ENCODE peak calls at places on chromosomes 5 and 9, in ten cellular contexts. One of them, this sample, is unnamed.
A peak's percentile ranks its signal among the peaks of the same experiment; 100 is the strongest.

GRCh38 chr5:55538621-55539020 is 3.9 kb upstream of the PLPP1 start:
- DNase-seq in stimulated activated CD8-positive, alpha-beta memory T cell treated with anti-CD3 and anti-CD28 coated beads, Interleukin-12 subunit alpha, Interleukin-12 subunit beta, amount 100 ng/mL, for 1 hour: no peak
- DNase-seq in fibroblast of the conjunctiva: no peak
- DNase-seq in left ventricle myocardium superior: no peak
- DNase-seq in HFF-Myc: no peak
- DNase-seq in iris pigment epithelial cell: peak; percentile 23
- DNase-seq in memory B cell: no peak
- DNase-seq in putamen: no peak
- DNase-seq in stimulated activated CD4-positive, alpha-beta T cell treated with anti-CD3 and anti-CD28 coated beads, Interleukin-4, amount 100 ng/mL, for 48 hours: no peak
- DNase-seq in stomach: no peak
- DNase-seq in this sample: no peak

GRCh38 chr5:133528841-133529240 is 83.5 kb downstream of the FSTL4 start:
- DNase-seq in stimulated activated CD8-positive, alpha-beta memory T cell treated with anti-CD3 and anti-CD28 coated beads, Interleukin-12 subunit alpha, Interleukin-12 subunit beta, amount 100 ng/mL, for 1 hour: no peak
- DNase-seq in fibroblast of the conjunctiva: no peak
- DNase-seq in left ventricle myocardium superior: no peak
- DNase-seq in HFF-Myc: no peak
- DNase-seq in iris pigment epithelial cell: no peak
- DNase-seq in memory B cell: no peak
- DNase-seq in putamen: no peak
- DNase-seq in stimulated activated CD4-positive, alpha-beta T cell treated with anti-CD3 and anti-CD28 coated beads, Interleukin-4, amount 100 ng/mL, for 48 hours: no peak
- DNase-seq in stomach: no peak
- DNase-seq in this sample: no peak

GRCh38 chr9:120693609-120694008 is 20.7 kb downstream of the MEGF9 start:
- DNase-seq in stimulated activated CD8-positive, alpha-beta memory T cell treated with anti-CD3 and anti-CD28 coated beads, Interleukin-12 subunit alpha, Interleukin-12 subunit beta, amount 100 ng/mL, for 1 hour: no peak
- DNase-seq in fibroblast of the conjunctiva: no peak
- DNase-seq in left ventricle myocardium superior: no peak
- DNase-seq in HFF-Myc: no peak
- DNase-seq in iris pigment epithelial cell: no peak
- DNase-seq in memory B cell: no peak
- DNase-seq in putamen: no peak
- DNase-seq in stimulated activated CD4-positive, alpha-beta T cell treated with anti-CD3 and anti-CD28 coated beads, Interleukin-4, amount 100 ng/mL, for 48 hours: no peak
- DNase-seq in stomach: no peak
- DNase-seq in this sample: no peak

GRCh38 chr5:174108765-174109164 is 63.3 kb downstream of the NSG2 start:
- DNase-seq in stimulated activated CD8-positive, alpha-beta memory T cell treated with anti-CD3 and anti-CD28 coated beads, Interleukin-12 subunit alpha, Interleukin-12 subunit beta, amount 100 ng/mL, for 1 hour: no peak
- DNase-seq in fibroblast of the conjunctiva: no peak
- DNase-seq in left ventricle myocardium superior: no peak
- DNase-seq in HFF-Myc: no peak
- DNase-seq in iris pigment epithelial cell: no peak
- DNase-seq in memory B cell: no peak
- DNase-seq in putamen: peak; percentile 61
- DNase-seq in stimulated activated CD4-positive, alpha-beta T cell treated with anti-CD3 and anti-CD28 coated beads, Interleukin-4, amount 100 ng/mL, for 48 hours: no peak
- DNase-seq in stomach: no peak
- DNase-seq in this sample: no peak

GRCh38 chr5:73793911-73794310 is 167.9 kb downstream of the ARHGEF28 start:
- DNase-seq in stimulated activated CD8-positive, alpha-beta memory T cell treated with anti-CD3 and anti-CD28 coated beads, Interleukin-12 subunit alpha, Interleukin-12 subunit beta, amount 100 ng/mL, for 1 hour: no peak
- DNase-seq in fibroblast of the conjunctiva: no peak
- DNase-seq in left ventricle myocardium superior: no peak
- DNase-seq in HFF-Myc: no peak
- DNase-seq in iris pigment epithelial cell: peak; percentile 71
- DNase-seq in memory B cell: no peak
- DNase-seq in putamen: no peak
- DNase-seq in stimulated activated CD4-positive, alpha-beta T cell treated with anti-CD3 and anti-CD28 coated beads, Interleukin-4, amount 100 ng/mL, for 48 hours: no peak
- DNase-seq in stomach: no peak
- DNase-seq in this sample: no peak

GRCh38 chr5:63603001-63603400 is 359.2 kb downstream of the HTR1A start:
- DNase-seq in stimulated activated CD8-positive, alpha-beta memory T cell treated with anti-CD3 and anti-CD28 coated beads, Interleukin-12 subunit alpha, Interleukin-12 subunit beta, amount 100 ng/mL, for 1 hour: no peak
- DNase-seq in fibroblast of the conjunctiva: no peak
- DNase-seq in left ventricle myocardium superior: no peak
- DNase-seq in HFF-Myc: no peak
- DNase-seq in iris pigment epithelial cell: no peak
- DNase-seq in memory B cell: no peak
- DNase-seq in putamen: peak; percentile 27
- DNase-seq in stimulated activated CD4-positive, alpha-beta T cell treated with anti-CD3 and anti-CD28 coated beads, Interleukin-4, amount 100 ng/mL, for 48 hours: no peak
- DNase-seq in stomach: no peak
- DNase-seq in this sample: no peak

GRCh38 chr5:66072031-66072430 is 72.1 kb upstream of the SREK1 start:
- DNase-seq in stimulated activated CD8-positive, alpha-beta memory T cell treated with anti-CD3 and anti-CD28 coated beads, Interleukin-12 subunit alpha, Interleukin-12 subunit beta, amount 100 ng/mL, for 1 hour: no peak
- DNase-seq in fibroblast of the conjunctiva: no peak
- DNase-seq in left ventricle myocardium superior: no peak
- DNase-seq in HFF-Myc: no peak
- DNase-seq in iris pigment epithelial cell: no peak
- DNase-seq in memory B cell: no peak
- DNase-seq in putamen: no peak
- DNase-seq in stimulated activated CD4-positive, alpha-beta T cell treated with anti-CD3 and anti-CD28 coated beads, Interleukin-4, amount 100 ng/mL, for 48 hours: no peak
- DNase-seq in stomach: no peak
- DNase-seq in this sample: no peak

GRCh38 chr5:149060325-149060724 is 2.5 kb downstream of the SH3TC2 start:
- DNase-seq in stimulated activated CD8-positive, alpha-beta memory T cell treated with anti-CD3 and anti-CD28 coated beads, Interleukin-12 subunit alpha, Interleukin-12 subunit beta, amount 100 ng/mL, for 1 hour: no peak
- DNase-seq in fibroblast of the conjunctiva: no peak
- DNase-seq in left ventricle myocardium superior: peak; percentile 66
- DNase-seq in HFF-Myc: no peak
- DNase-seq in iris pigment epithelial cell: peak; percentile 66
- DNase-seq in memory B cell: no peak
- DNase-seq in putamen: no peak
- DNase-seq in stimulated activated CD4-positive, alpha-beta T cell treated with anti-CD3 and anti-CD28 coated beads, Interleukin-4, amount 100 ng/mL, for 48 hours: no peak
- DNase-seq in stomach: peak; percentile 29
- DNase-seq in this sample: no peak

GRCh38 chr9:125659954-125660353 is 47.1 kb downstream of the MAPKAP1 start:
- DNase-seq in stimulated activated CD8-positive, alpha-beta memory T cell treated with anti-CD3 and anti-CD28 coated beads, Interleukin-12 subunit alpha, Interleukin-12 subunit beta, amount 100 ng/mL, for 1 hour: no peak
- DNase-seq in fibroblast of the conjunctiva: no peak
- DNase-seq in left ventricle myocardium superior: no peak
- DNase-seq in HFF-Myc: no peak
- DNase-seq in iris pigment epithelial cell: peak; percentile 86
- DNase-seq in memory B cell: no peak
- DNase-seq in putamen: no peak
- DNase-seq in stimulated activated CD4-positive, alpha-beta T cell treated with anti-CD3 and anti-CD28 coated beads, Interleukin-4, amount 100 ng/mL, for 48 hours: no peak
- DNase-seq in stomach: no peak
- DNase-seq in this sample: no peak

GRCh38 chr9:79279356-79279755 is 292.4 kb upstream of the TLE4 start:
- DNase-seq in stimulated activated CD8-positive, alpha-beta memory T cell treated with anti-CD3 and anti-CD28 coated beads, Interleukin-12 subunit alpha, Interleukin-12 subunit beta, amount 100 ng/mL, for 1 hour: no peak
- DNase-seq in fibroblast of the conjunctiva: no peak
- DNase-seq in left ventricle myocardium superior: no peak
- DNase-seq in HFF-Myc: no peak
- DNase-seq in iris pigment epithelial cell: no peak
- DNase-seq in memory B cell: no peak
- DNase-seq in putamen: no peak
- DNase-seq in stimulated activated CD4-positive, alpha-beta T cell treated with anti-CD3 and anti-CD28 coated beads, Interleukin-4, amount 100 ng/mL, for 48 hours: no peak
- DNase-seq in stomach: no peak
- DNase-seq in this sample: no peak

GRCh38 chr5:61051267-61051666 is 106.3 kb downstream of the NDUFAF2 start:
- DNase-seq in stimulated activated CD8-positive, alpha-beta memory T cell treated with anti-CD3 and anti-CD28 coated beads, Interleukin-12 subunit alpha, Interleukin-12 subunit beta, amount 100 ng/mL, for 1 hour: no peak
- DNase-seq in fibroblast of the conjunctiva: no peak
- DNase-seq in left ventricle myocardium superior: no peak
- DNase-seq in HFF-Myc: peak; percentile 27
- DNase-seq in iris pigment epithelial cell: peak; percentile 73
- DNase-seq in memory B cell: no peak
- DNase-seq in putamen: no peak
- DNase-seq in stimulated activated CD4-positive, alpha-beta T cell treated with anti-CD3 and anti-CD28 coated beads, Interleukin-4, amount 100 ng/mL, for 48 hours: no peak
- DNase-seq in stomach: no peak
- DNase-seq in this sample: no peak

GRCh38 chr5:131974622-131974955 is 29.1 kb upstream of the MEIKIN start:
- DNase-seq in stimulated activated CD8-positive, alpha-beta memory T cell treated with anti-CD3 and anti-CD28 coated beads, Interleukin-12 subunit alpha, Interleukin-12 subunit beta, amount 100 ng/mL, for 1 hour: no peak
- DNase-seq in fibroblast of the conjunctiva: no peak
- DNase-seq in left ventricle myocardium superior: no peak
- DNase-seq in HFF-Myc: no peak
- DNase-seq in iris pigment epithelial cell: no peak
- DNase-seq in memory B cell: no peak
- DNase-seq in putamen: no peak
- DNase-seq in stimulated activated CD4-positive, alpha-beta T cell treated with anti-CD3 and anti-CD28 coated beads, Interleukin-4, amount 100 ng/mL, for 48 hours: no peak
- DNase-seq in stomach: no peak
- DNase-seq in this sample: no peak

GRCh38 chr9:131121346-131121745 is 4.0 kb upstream of the NUP214 start:
- DNase-seq in stimulated activated CD8-positive, alpha-beta memory T cell treated with anti-CD3 and anti-CD28 coated beads, Interleukin-12 subunit alpha, Interleukin-12 subunit beta, amount 100 ng/mL, for 1 hour: no peak
- DNase-seq in fibroblast of the conjunctiva: no peak
- DNase-seq in left ventricle myocardium superior: no peak
- DNase-seq in HFF-Myc: no peak
- DNase-seq in iris pigment epithelial cell: no peak
- DNase-seq in memory B cell: no peak
- DNase-seq in putamen: no peak
- DNase-seq in stimulated activated CD4-positive, alpha-beta T cell treated with anti-CD3 and anti-CD28 coated beads, Interleukin-4, amount 100 ng/mL, for 48 hours: no peak
- DNase-seq in stomach: no peak
- DNase-seq in this sample: no peak

GRCh38 chr5:123937230-123937629 is 425.3 kb downstream of the CSNK1G3 start:
- DNase-seq in stimulated activated CD8-positive, alpha-beta memory T cell treated with anti-CD3 and anti-CD28 coated beads, Interleukin-12 subunit alpha, Interleukin-12 subunit beta, amount 100 ng/mL, for 1 hour: no peak
- DNase-seq in fibroblast of the conjunctiva: peak; percentile 37
- DNase-seq in left ventricle myocardium superior: no peak
- DNase-seq in HFF-Myc: peak; percentile 40
- DNase-seq in iris pigment epithelial cell: peak; percentile 70
- DNase-seq in memory B cell: peak; percentile 54
- DNase-seq in putamen: peak; percentile 15
- DNase-seq in stimulated activated CD4-positive, alpha-beta T cell treated with anti-CD3 and anti-CD28 coated beads, Interleukin-4, amount 100 ng/mL, for 48 hours: no peak
- DNase-seq in stomach: no peak
- DNase-seq in this sample: no peak